ENCODE peak calls at places on chromosome 1, in four cellular contexts. G, D, T and Q are unnamed samples.

GRCh38 chr1:178566187-178566586 is 53.3 kb downstream of the TEX35 start:
- DNase-seq in D (no peak), T (no peak), G (no peak), Q (no peak)

GRCh38 chr1:245585252-245585959 is 430.6 kb downstream of the KIF26B start:
- DNase-seq in D (no peak), G (no peak), T (no peak), Q (no peak)

GRCh38 chr1:208000001-208000400 is 89.1 kb upstream of the CD34 start:
- DNase-seq in T (no peak), G (no peak), D (no peak), Q (no peak)

GRCh38 chr1:115135681-115136080 is 46.4 kb upstream of the TSPAN2 start:
- DNase-seq in T (no peak), G (no peak), D (no peak), Q (no peak)

GRCh38 chr1:9238134-9238533 is 3.6 kb downstream of the H6PD start:
- DNase-seq in T (no peak), G (no peak), D (no peak), Q (no peak)

GRCh38 chr1:58821309-58821708 is 37.5 kb upstream of the JUN start:
- DNase-seq in G (no peak), D (no peak), T (no peak), Q (no peak)

GRCh38 chr1:80023366-80023765 is 1016.8 kb upstream of the ADGRL4 start:
- DNase-seq in D (no peak), G (no peak), T (no peak), Q (no peak)

GRCh38 chr1:203751051-203751450 is 13.9 kb upstream of the LAX1 start:
- DNase-seq in T (no peak), D (no peak), G (no peak), Q (no peak)

GRCh38 chr1:1114431-1114830 is 1.5 kb downstream of the C1orf159 start:
- DNase-seq in D (no peak), G (no peak), T (no peak), Q (no peak)

GRCh38 chr1:68704800-68705443 is 208.0 kb upstream of the DEPDC1 start:
- DNase-seq in T (no peak), D (no peak), G (no peak), Q (no peak)

GRCh38 chr1:11052839-11053757 is 6.1 kb upstream of the MASP2 start:
- DNase-seq in T (no peak), G (peak; percentile 66), D (no peak), Q (no peak)

GRCh38 chr1:28066393-28067154 is 21.8 kb downstream of the EYA3 start:
- DNase-seq in T (no peak), G (no peak), D (no peak), Q (no peak)

DNA sequence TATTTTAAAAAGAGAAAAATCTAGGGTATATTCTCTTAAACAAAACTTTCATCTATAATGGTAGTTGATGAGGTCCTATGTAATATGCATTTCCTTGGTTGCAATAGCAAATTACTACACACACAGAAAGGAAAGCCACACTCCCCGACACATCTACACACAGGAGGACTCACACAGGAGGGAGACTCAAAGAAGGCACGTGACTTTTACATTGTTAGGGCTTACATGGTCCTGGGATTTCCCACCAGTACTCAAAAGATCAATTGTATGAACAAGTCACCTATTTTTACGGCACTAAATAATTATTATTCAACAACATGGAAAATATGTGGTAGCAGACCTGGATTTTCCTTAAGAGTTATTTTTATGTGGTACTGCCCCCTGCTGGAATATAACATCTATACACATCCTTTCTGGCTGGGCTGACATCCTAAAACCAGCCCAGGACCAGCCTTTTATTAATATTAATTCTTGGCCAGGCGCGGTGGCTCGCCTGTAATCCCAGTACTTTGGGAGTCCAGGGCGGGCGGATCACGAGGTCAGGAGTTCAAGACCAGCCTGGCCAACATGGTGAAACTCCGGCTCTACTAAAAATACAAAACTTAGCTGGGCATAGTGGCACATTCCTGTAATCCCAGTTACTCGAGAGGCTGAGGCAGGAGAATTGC is 33.9 kb upstream of the LGALS8 start:
- DNase-seq in D (no peak), G (peak; percentile 77), T (peak; percentile 74), Q (peak; percentile 63)
- TF ChIP-seq YY1 in D (no peak), G (no peak), T (no peak), Q (no peak)

DNA sequence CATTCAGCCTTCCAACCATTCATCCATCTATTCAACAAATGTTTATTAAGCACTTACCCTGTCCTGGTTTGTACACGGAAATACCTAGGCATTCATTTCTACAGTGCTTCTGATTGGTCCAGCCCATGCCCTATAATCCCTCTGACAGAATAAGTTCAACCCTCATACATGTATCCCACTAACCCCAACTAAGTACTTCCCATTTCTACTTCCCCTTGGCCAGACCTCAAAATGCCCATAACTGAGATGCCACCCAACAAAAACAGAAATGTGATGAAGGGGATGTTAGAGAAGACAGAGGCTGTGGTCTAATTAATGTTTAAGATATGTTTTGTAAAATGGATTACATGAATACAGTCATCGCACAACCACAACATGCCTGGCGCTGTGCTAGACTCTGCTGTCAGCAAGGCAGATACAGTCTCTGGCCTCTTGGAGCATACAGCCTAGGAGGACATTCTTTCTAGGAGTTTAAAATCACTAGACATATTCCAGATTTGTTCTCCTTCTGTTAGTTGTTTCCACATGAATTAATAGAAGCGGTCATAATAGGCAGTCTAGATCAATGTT is 6.4 kb downstream of the CD48 start:
- DNase-seq in T (no peak), G (no peak), D (no peak), Q (no peak)
- TF ChIP-seq RAD21 in T (no peak), G (no peak), D (no peak), Q (no peak)

DNA sequence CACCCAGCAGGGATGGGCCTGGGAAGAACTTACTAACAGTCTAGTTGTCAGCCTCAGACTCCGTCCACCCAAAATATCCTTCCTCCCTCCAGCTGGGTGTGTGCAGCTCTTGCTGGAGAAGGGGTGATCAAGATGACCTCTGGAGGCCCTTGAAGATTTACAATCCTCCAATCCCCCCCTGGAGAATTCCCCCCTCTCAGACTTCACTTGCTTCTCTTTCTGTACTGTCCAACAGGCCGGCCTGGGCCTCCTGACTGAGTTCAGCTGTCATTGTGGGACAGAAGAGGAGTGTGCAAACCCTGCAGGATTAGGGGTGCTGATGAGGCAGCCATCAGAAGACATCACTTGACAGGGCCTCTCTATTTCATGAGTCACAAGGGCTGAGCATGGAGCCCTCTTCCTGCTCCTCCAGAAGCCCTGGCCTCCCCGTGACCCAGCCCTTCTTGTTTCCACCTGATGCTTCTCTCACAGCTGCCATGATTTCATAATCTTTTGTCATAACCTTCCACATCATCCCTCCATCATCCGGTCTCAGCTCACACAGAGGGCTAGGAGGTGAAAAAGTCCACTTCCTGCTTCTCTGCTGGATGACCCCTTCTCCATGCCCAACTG is 17.5 kb upstream of the IGFN1 start:
- DNase-seq in D (no peak), T (no peak), G (no peak), Q (no peak)
- TF ChIP-seq FOSL1 in D (no peak), T (no peak), G (no peak), Q (no peak)

GRCh38 chr1:63845346-63845745 is 71.5 kb downstream of the ROR1 start:
- DNase-seq in G (no peak), D (no peak), T (no peak), Q (no peak)

GRCh38 chr1:63848764-63849548 is 75.1 kb downstream of the ROR1 start:
- DNase-seq in T (no peak), G (no peak), D (no peak), Q (no peak)

GRCh38 chr1:63847308-63847910 is 73.6 kb downstream of the ROR1 start:
- DNase-seq in T (no peak), D (no peak), G (no peak), Q (no peak)

GRCh38 chr1:63843884-63844283 is 70.1 kb downstream of the ROR1 start:
- DNase-seq in G (no peak), D (no peak), T (no peak), Q (no peak)

DNA sequence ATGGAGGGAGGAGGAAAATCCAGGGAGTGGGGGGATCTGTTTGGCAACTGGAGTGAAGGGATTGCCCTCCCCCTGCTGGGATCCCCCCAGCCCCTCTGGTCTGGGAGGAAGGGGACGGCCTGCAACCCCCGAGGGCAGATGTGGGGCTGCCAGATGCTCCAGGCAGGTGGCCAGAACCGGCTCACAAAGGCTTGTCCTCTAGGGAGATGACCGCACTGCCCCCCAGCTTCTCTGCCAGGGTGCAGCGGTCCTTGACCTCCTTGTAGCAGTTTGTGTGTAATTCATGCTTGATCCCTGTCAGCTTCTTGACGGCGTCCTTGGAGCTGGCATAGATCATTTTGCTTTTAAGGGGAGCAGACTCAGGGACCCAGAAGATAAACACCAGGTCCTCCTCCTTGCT is 69.2 kb downstream of the ROR1 start:
- DNase-seq in T (no peak), G (no peak), D (no peak), Q (no peak)
- TF ChIP-seq YY1 in T (no peak), G (no peak), D (no peak), Q (no peak)

DNA sequence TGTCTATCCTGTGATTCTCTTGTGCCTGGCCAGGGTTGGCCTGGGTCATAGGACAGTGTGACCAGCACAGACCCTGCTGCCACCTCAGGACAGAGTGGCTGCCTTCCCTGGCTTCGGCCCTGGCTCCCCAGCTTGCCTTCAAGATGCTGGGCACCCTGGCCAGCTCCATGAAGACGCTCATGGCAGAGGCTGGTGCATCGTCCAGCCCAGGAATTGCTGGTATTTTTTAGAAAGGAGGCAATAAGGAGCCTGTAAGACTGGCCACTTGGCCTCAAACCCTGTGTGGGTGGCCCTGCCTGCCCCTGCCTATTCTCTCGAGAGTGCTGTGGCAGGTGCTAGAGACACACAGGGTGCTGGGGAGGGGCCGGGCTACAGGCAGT is 70.4 kb upstream of the ACTRT2 start:
- DNase-seq in D (no peak), G (no peak), T (no peak), Q (no peak)
- TF ChIP-seq RAD21 in D (no peak), G (no peak), T (no peak), Q (no peak)

GRCh38 chr1:41936107-41936506 is 17.4 kb upstream of the HIVEP3 start:
- DNase-seq in D (no peak), G (no peak), T (no peak), Q (peak; percentile 85)
- TF ChIP-seq FOSL1 in D (no peak), G (no peak), T (no peak), Q (peak; percentile 98)

DNA sequence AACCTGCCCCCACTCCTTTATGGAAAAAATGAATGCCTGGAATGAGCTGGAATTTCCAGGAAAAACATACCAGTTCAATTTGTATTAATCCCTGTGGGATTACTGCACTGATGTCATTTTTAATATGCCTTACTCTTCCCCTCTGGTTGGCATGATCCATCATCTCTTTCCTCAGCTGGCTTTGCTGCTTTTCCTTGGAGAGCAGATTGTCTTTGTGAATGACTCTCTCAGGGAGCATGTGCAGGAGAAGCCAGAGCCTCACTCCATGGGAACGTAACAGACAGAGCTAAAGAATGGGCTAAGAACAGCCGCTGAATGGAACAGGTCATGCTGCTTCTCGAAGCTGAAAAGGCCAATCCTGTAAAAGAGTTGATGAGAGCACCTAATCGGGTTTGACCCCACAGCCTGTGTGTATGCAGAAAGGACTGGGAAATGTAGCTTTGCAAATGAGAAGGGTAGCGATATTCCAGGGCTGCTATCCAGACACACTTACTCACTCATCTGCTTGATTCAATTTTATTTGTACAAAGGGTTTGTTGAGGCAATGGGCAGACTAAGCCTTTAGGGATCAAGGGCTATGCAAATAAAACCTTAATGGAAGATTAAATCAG is 20.7 kb downstream of the PHC2 start:
- DNase-seq in G (no peak), D (no peak), T (no peak), Q (no peak)
- TF ChIP-seq YY1 in G (no peak), D (no peak), T (no peak), Q (no peak)